ENCODE peak calls at places on chromosomes 13 and 19, in five cellular contexts. One of them, this sample, is unnamed.

GRCh38 chr19:45306040-45306439 is 16.6 kb downstream of the CKM start:
- DNase-seq in AG09309: no peak
- DNase-seq in choroid plexus epithelial cell: no peak
- DNase-seq in heart right ventricle: no peak
- DNase-seq in dorsolateral prefrontal cortex: no peak
- DNase-seq in this sample: no peak

GRCh38 chr19:58511353-58512208 is at the start of gene SLC27A5:
- DNase-seq in dorsolateral prefrontal cortex: no peak
- DNase-seq in AG09309: no peak
- DNase-seq in choroid plexus epithelial cell: no peak
- DNase-seq in heart right ventricle: no peak
- DNase-seq in this sample: no peak

GRCh38 chr13:114263590-114263989 is 17.8 kb upstream of the UPF3A start:
- DNase-seq in AG09309: no peak
- DNase-seq in heart right ventricle: no peak
- DNase-seq in choroid plexus epithelial cell: no peak
- DNase-seq in dorsolateral prefrontal cortex: no peak
- DNase-seq in this sample: no peak

GRCh38 chr19:47063874-47064273 is 15.4 kb upstream of the TMEM160 start:
- DNase-seq in AG09309: no peak
- DNase-seq in choroid plexus epithelial cell: no peak
- DNase-seq in dorsolateral prefrontal cortex: no peak
- DNase-seq in heart right ventricle: no peak
- DNase-seq in this sample: no peak

GRCh38 chr13:100436099-100436498 is 152.5 kb downstream of the GGACT start:
- DNase-seq in heart right ventricle: no peak
- DNase-seq in choroid plexus epithelial cell: no peak
- DNase-seq in dorsolateral prefrontal cortex: no peak
- DNase-seq in AG09309: no peak
- DNase-seq in this sample: no peak

GRCh38 chr13:52070929-52071523 is 46.5 kb downstream of the UTP14C start:
- DNase-seq in dorsolateral prefrontal cortex: no peak
- DNase-seq in choroid plexus epithelial cell: peak
- DNase-seq in AG09309: peak
- DNase-seq in heart right ventricle: no peak
- DNase-seq in this sample: peak

GRCh38 chr19:49512970-49513745 is 697 bp downstream of the FCGRT start:
- DNase-seq in AG09309: no peak
- DNase-seq in dorsolateral prefrontal cortex: no peak
- DNase-seq in choroid plexus epithelial cell: peak
- DNase-seq in heart right ventricle: peak
- DNase-seq in this sample: no peak

GRCh38 chr13:114141261-114141996 is 9.0 kb upstream of the RASA3 start:
- DNase-seq in dorsolateral prefrontal cortex: no peak
- DNase-seq in choroid plexus epithelial cell: no peak
- DNase-seq in heart right ventricle: no peak
- DNase-seq in AG09309: no peak
- DNase-seq in this sample: no peak

GRCh38 chr19:37997911-37998344 is 90.9 kb downstream of the SIPA1L3 start:
- DNase-seq in AG09309: peak
- DNase-seq in choroid plexus epithelial cell: peak
- DNase-seq in heart right ventricle: no peak
- DNase-seq in dorsolateral prefrontal cortex: no peak
- DNase-seq in this sample: peak

GRCh38 chr19:33437351-33438015 is 64.0 kb downstream of the CEBPG start:
- DNase-seq in choroid plexus epithelial cell: no peak
- DNase-seq in dorsolateral prefrontal cortex: peak
- DNase-seq in AG09309: no peak
- DNase-seq in heart right ventricle: no peak
- DNase-seq in this sample: no peak

GRCh38 chr13:31947506-31947905 is 84.1 kb upstream of the FRY start:
- DNase-seq in AG09309: no peak
- DNase-seq in heart right ventricle: no peak
- DNase-seq in dorsolateral prefrontal cortex: no peak
- DNase-seq in choroid plexus epithelial cell: no peak
- DNase-seq in this sample: no peak

GRCh38 chr19:9018163-9018875 is 8.1 kb upstream of the MUC16 start:
- DNase-seq in AG09309: no peak
- DNase-seq in heart right ventricle: no peak
- DNase-seq in choroid plexus epithelial cell: no peak
- DNase-seq in dorsolateral prefrontal cortex: no peak
- DNase-seq in this sample: no peak

GRCh38 chr13:97492257-97492656 is 58.3 kb downstream of the RAP2A start:
- DNase-seq in heart right ventricle: no peak
- DNase-seq in choroid plexus epithelial cell: no peak
- DNase-seq in dorsolateral prefrontal cortex: no peak
- DNase-seq in AG09309: no peak
- DNase-seq in this sample: no peak

GRCh38 chr19:16497837-16498236 is 1.6 kb downstream of the C19orf44 start:
- DNase-seq in heart right ventricle: no peak
- DNase-seq in choroid plexus epithelial cell: no peak
- DNase-seq in AG09309: no peak
- DNase-seq in dorsolateral prefrontal cortex: no peak
- DNase-seq in this sample: no peak

GRCh38 chr13:41746259-41746658 is 214.7 kb downstream of the VWA8 start:
- DNase-seq in choroid plexus epithelial cell: peak
- DNase-seq in dorsolateral prefrontal cortex: no peak
- DNase-seq in heart right ventricle: no peak
- DNase-seq in AG09309: peak
- DNase-seq in this sample: peak

GRCh38 chr13:60398438-60398891 is 1.4 kb downstream of the TDRD3 start:
- DNase-seq in AG09309: no peak
- DNase-seq in choroid plexus epithelial cell: no peak
- DNase-seq in heart right ventricle: no peak
- DNase-seq in dorsolateral prefrontal cortex: no peak
- DNase-seq in this sample: no peak

GRCh38 chr13:102763745-102764144 is 9.8 kb downstream of the TEX30 start:
- DNase-seq in dorsolateral prefrontal cortex: no peak
- DNase-seq in choroid plexus epithelial cell: no peak
- DNase-seq in heart right ventricle: no peak
- DNase-seq in AG09309: no peak
- DNase-seq in this sample: no peak

GRCh38 chr19:55206664-55207500 is 2.4 kb downstream of the PTPRH start:
- DNase-seq in dorsolateral prefrontal cortex: peak
- DNase-seq in AG09309: peak
- DNase-seq in heart right ventricle: peak
- DNase-seq in choroid plexus epithelial cell: peak
- DNase-seq in this sample: peak

GRCh38 chr13:74206855-74207254 is 72.7 kb upstream of the KLF12 start:
- DNase-seq in AG09309: no peak
- DNase-seq in heart right ventricle: no peak
- DNase-seq in dorsolateral prefrontal cortex: no peak
- DNase-seq in choroid plexus epithelial cell: no peak
- DNase-seq in this sample: no peak

DNA sequence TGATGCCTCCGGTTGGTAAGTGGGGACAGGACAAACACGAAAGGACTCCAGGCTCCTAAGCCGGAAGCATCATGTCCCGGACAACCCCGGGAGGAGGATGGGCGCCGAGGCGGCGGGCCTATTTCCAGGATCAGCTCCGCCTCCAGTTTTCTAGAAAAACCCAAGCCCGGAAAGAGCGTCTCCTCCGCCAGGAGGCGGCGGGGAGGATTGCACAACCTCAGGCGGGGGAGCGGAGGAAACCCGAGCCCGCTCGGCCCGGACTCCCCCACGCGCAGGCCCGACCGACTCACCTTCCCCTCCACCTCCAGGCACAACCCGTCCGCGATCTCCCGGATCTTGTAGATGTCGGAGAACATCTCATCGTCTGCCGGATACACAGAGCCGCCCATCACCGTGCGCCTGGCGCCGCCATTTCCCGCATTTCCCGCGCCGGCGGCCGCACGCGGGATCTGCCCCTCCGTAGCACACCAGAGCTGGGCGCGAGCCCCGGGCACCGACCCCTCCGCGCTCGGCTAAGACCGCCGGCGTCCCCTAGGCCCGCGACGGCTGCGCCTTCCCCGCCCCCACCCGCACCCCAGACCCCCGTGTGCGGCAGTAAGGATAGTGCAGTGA is 455 bp downstream of the TPT1 start:
- DNase-seq in heart right ventricle: peak
- DNase-seq in choroid plexus epithelial cell: peak
- DNase-seq in AG09309: peak
- DNase-seq in dorsolateral prefrontal cortex: peak
- DNase-seq in this sample: peak
- TF ChIP-seq CTCF in heart right ventricle: peak
- TF ChIP-seq CTCF in choroid plexus epithelial cell: peak
- TF ChIP-seq CTCF in AG09309: peak
- TF ChIP-seq CTCF in dorsolateral prefrontal cortex: peak
- TF ChIP-seq CTCF in this sample: peak

GRCh38 chr13:107736149-107736548 is 479.2 kb downstream of the LIG4 start:
- DNase-seq in choroid plexus epithelial cell: no peak
- DNase-seq in dorsolateral prefrontal cortex: no peak
- DNase-seq in AG09309: no peak
- DNase-seq in heart right ventricle: no peak
- DNase-seq in this sample: no peak

GRCh38 chr13:107730835-107731234 is 484.5 kb downstream of the LIG4 start:
- DNase-seq in dorsolateral prefrontal cortex: no peak
- DNase-seq in choroid plexus epithelial cell: peak
- DNase-seq in AG09309: peak
- DNase-seq in heart right ventricle: no peak
- DNase-seq in this sample: no peak

GRCh38 chr13:107734891-107735620 is 480.3 kb downstream of the LIG4 start:
- DNase-seq in AG09309: no peak
- DNase-seq in choroid plexus epithelial cell: no peak
- DNase-seq in heart right ventricle: no peak
- DNase-seq in dorsolateral prefrontal cortex: no peak
- DNase-seq in this sample: no peak
- H3K4me3 ChIP-seq in AG09309: no peak
- H3K4me3 ChIP-seq in choroid plexus epithelial cell: no peak
- H3K4me3 ChIP-seq in heart right ventricle: no peak
- H3K4me3 ChIP-seq in dorsolateral prefrontal cortex: no peak
- H3K4me3 ChIP-seq in this sample: no peak

GRCh38 chr13:108957369-108958012 is 328.1 kb downstream of the MYO16 start:
- DNase-seq in AG09309: peak
- DNase-seq in heart right ventricle: no peak
- DNase-seq in choroid plexus epithelial cell: peak
- DNase-seq in dorsolateral prefrontal cortex: no peak
- DNase-seq in this sample: peak
- TF ChIP-seq CTCF in AG09309: no peak
- TF ChIP-seq CTCF in heart right ventricle: no peak
- TF ChIP-seq CTCF in choroid plexus epithelial cell: peak
- TF ChIP-seq CTCF in dorsolateral prefrontal cortex: no peak
- TF ChIP-seq CTCF in this sample: no peak

DNA sequence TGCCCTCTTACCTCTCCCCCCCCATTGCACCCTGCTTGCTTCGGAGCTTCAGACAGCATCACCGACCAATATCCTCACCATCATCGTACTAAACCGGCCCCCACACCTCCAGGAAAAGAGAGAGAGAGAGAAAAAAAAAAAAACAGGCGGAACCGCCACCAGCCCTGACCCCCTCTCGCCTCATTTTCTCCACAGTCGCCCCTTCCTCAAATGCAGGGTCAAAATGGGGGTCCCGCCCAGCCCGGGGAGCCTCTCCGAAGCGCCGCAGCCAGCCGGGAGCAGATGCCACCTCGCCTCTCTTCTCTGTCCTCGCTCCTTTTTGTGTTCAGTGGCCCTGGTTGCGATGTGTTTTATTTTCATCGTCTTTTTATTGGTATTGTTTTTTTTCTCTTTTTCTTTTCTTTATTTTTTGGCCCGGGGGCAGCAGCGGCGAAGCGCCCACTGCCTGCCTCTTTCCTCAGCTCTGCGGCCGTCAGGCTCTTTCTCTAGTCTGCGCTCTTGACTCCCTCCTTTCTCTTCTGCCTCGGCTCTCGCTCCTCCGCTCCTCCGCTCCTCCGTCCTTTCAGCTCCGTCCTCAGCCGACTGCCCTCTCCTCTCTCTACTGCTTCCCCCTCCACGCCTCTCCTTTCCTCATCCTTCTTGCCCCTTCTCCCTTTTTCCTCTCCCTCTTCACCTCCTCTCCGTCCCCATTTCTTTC is 41.4 kb downstream of the DEDD2 start:
- DNase-seq in dorsolateral prefrontal cortex: peak
- DNase-seq in AG09309: no peak
- DNase-seq in heart right ventricle: no peak
- DNase-seq in choroid plexus epithelial cell: peak
- DNase-seq in this sample: no peak
- H3K4me3 ChIP-seq in dorsolateral prefrontal cortex: peak
- H3K4me3 ChIP-seq in AG09309: peak
- H3K4me3 ChIP-seq in heart right ventricle: peak
- H3K4me3 ChIP-seq in choroid plexus epithelial cell: peak
- H3K4me3 ChIP-seq in this sample: peak